ENCODE peak calls at places on chromosomes 4 and X, in eight cellular contexts. M is NCI-H345; L is NCI-H774; Y is stimulated activated CD4-positive, alpha-beta T cell treated with anti-CD3 and anti-CD28 coated beads, Interleukin-4, amount 100 ng/mL, for 4 hours; K is GM13976; V is caudate nucleus; Q is EH; S is fibroblast of lung. B is an unnamed sample.

GRCh38 chr4:176271749-176272148 is 2.7 kb upstream of the ASB5 start:
- DNase-seq in M (no peak), L (no peak), Y (no peak), K (no peak), V (no peak), Q (peak), S (peak), B (no peak)

GRCh38 chr4:137647375-137647774 is 115.1 kb upstream of the PCDH18 start:
- DNase-seq in M (no peak), L (no peak), Y (no peak), K (peak), V (no peak), Q (no peak), S (no peak), B (no peak)

GRCh38 chrX:138897621-138898492 is 186.3 kb upstream of the FGF13 start:
- DNase-seq in M (no peak), L (no peak), Y (no peak), K (no peak), V (no peak), Q (no peak), S (no peak), B (no peak)

GRCh38 chr4:98686046-98686385 is 27.6 kb upstream of the TSPAN5 start:
- DNase-seq in M (no peak), L (no peak), Y (no peak), K (no peak), V (no peak), Q (no peak), S (no peak), B (no peak)

GRCh38 chr4:151657896-151658295 is 102.9 kb downstream of the GATB start:
- DNase-seq in M (no peak), L (no peak), Y (no peak), K (no peak), V (no peak), Q (no peak), S (no peak), B (no peak)

GRCh38 chr4:76373919-76374552 is 46.9 kb downstream of the CCDC158 start:
- DNase-seq in M (no peak), L (no peak), Y (no peak), K (no peak), V (no peak), Q (peak), S (peak), B (no peak)

GRCh38 chr4:88005086-88005485 is 2.3 kb upstream of the PKD2 start:
- DNase-seq in M (no peak), L (no peak), Y (no peak), K (no peak), V (no peak), Q (peak), S (no peak), B (no peak)

GRCh38 chr4:151144329-151145072 is 45.1 kb downstream of the RPS3A start:
- DNase-seq in M (no peak), L (no peak), Y (no peak), K (no peak), V (no peak), Q (no peak), S (no peak), B (no peak)

GRCh38 chrX:53088136-53088974 is 5.6 kb upstream of the KANTR start:
- DNase-seq in M (peak), L (peak), Y (peak), K (peak), V (peak), Q (peak), S (peak), B (peak)

GRCh38 chrX:35919536-35920309 is at the start of gene CFAP47:
- DNase-seq in M (peak), L (peak), Y (no peak), K (no peak), V (peak), Q (no peak), S (peak), B (peak)

GRCh38 chrX:104112326-104112951 is at the start of gene ZCCHC18:
- DNase-seq in M (peak), L (peak), Y (peak), K (peak), V (no peak), Q (peak), S (peak), B (peak)

GRCh38 chrX:109374276-109374960 is 107.5 kb downstream of the GUCY2F start:
- DNase-seq in M (no peak), L (no peak), Y (no peak), K (no peak), V (no peak), Q (no peak), S (no peak), B (no peak)

GRCh38 chr4:8266508-8266907 is 3.0 kb upstream of the HTRA3 start:
- DNase-seq in M (no peak), L (no peak), Y (no peak), K (no peak), V (no peak), Q (no peak), S (no peak), B (no peak)

GRCh38 chr4:169975131-169975836 is 50.9 kb downstream of the MFAP3L start:
- DNase-seq in M (no peak), L (no peak), Y (no peak), K (no peak), V (no peak), Q (peak), S (no peak), B (no peak)

GRCh38 chr4:3257125-3257690 is 8.2 kb downstream of the MSANTD1 start:
- DNase-seq in M (peak), L (peak), Y (no peak), K (no peak), V (no peak), Q (no peak), S (no peak), B (peak)

GRCh38 chr4:74148205-74148604 is 9.7 kb upstream of the MTHFD2L start:
- DNase-seq in M (no peak), L (no peak), Y (no peak), K (no peak), V (no peak), Q (no peak), S (no peak), B (no peak)

GRCh38 chr4:89277412-89277811 is 30.2 kb downstream of the GPRIN3 start:
- DNase-seq in M (no peak), L (no peak), Y (no peak), K (no peak), V (no peak), Q (peak), S (no peak), B (no peak)

GRCh38 chrX:154312116-154312515 is 16.5 kb downstream of the TKTL1 start:
- DNase-seq in M (no peak), L (no peak), Y (no peak), K (no peak), V (no peak), Q (no peak), S (no peak), B (no peak)

GRCh38 chr4:143207555-143207954 is 22.8 kb downstream of the USP38 start:
- DNase-seq in M (no peak), L (no peak), Y (no peak), K (no peak), V (no peak), Q (peak), S (peak), B (no peak)

GRCh38 chr4:53702334-53703266 is 111.3 kb upstream of the LNX1 start:
- DNase-seq in M (peak), L (peak), Y (no peak), K (peak), V (no peak), Q (peak), S (peak), B (peak)

GRCh38 chrX:153924149-153924861 is 1.8 kb downstream of the ARHGAP4 start:
- DNase-seq in M (peak), L (no peak), Y (no peak), K (no peak), V (no peak), Q (peak), S (peak), B (peak)

GRCh38 chrX:16603822-16604221 is 46.1 kb upstream of the S100G start:
- DNase-seq in M (no peak), L (no peak), Y (no peak), K (no peak), V (no peak), Q (peak), S (no peak), B (no peak)

GRCh38 chrX:70433848-70434351 is 10.7 kb upstream of the DLG3 start:
- DNase-seq in M (peak), L (peak), Y (peak), K (peak), V (peak), Q (peak), S (peak), B (peak)

GRCh38 chrX:39772057-39772832 is 325.5 kb downstream of the BCOR start:
- DNase-seq in M (peak), L (no peak), Y (peak), K (no peak), V (no peak), Q (no peak), S (peak), B (no peak)

GRCh38 chr4:120720354-120720753 is 202.2 kb downstream of the PRDM5 start:
- DNase-seq in M (no peak), L (no peak), Y (no peak), K (no peak), V (no peak), Q (no peak), S (no peak), B (no peak)

GRCh38 chr4:155543126-155543765 is 123.4 kb upstream of the GUCY1A1 start:
- DNase-seq in M (no peak), L (no peak), Y (no peak), K (peak), V (no peak), Q (peak), S (peak), B (no peak)

GRCh38 chr4:40595981-40596380 is 33.7 kb downstream of the RBM47 start:
- DNase-seq in M (no peak), L (no peak), Y (no peak), K (no peak), V (no peak), Q (no peak), S (no peak), B (no peak)

B was measured in NCI-H1105.